ENCODE peak calls at places on chromosome 1, in four cellular contexts. R is heart left ventricle, J is tibial artery, C is left ventricle myocardium inferior. P is an unnamed sample. For H3K9me3, the result is how much of the 10 kb centered on the place peaks cover.

GRCh38 chr1:247357781-247358211 is 26.1 kb upstream of the ZNF496 start:
- DNase-seq in R (peak), J (peak), C (no peak), P (no peak)

GRCh38 chr1:11301593-11301992 is 28.6 kb downstream of the UBIAD1 start:
- DNase-seq in R (no peak), J (no peak), C (no peak), P (no peak)

GRCh38 chr1:216005916-216006315 is 417.3 kb downstream of the USH2A start:
- DNase-seq in R (no peak), J (no peak), C (no peak), P (no peak)

GRCh38 chr1:23533288-23534130 is 2.5 kb upstream of the E2F2 start:
- DNase-seq in R (no peak), J (no peak), C (no peak), P (no peak)

GRCh38 chr1:163561570-163562295 is 240.0 kb downstream of the NUF2 start:
- DNase-seq in R (no peak), J (no peak), C (no peak), P (no peak)

GRCh38 chr1:160256396-160257046 is 5.8 kb downstream of the DCAF8 start:
- DNase-seq in R (no peak), J (no peak), C (no peak), P (no peak)

GRCh38 chr1:209432443-209432825 is 151.1 kb upstream of the CAMK1G start:
- DNase-seq in R (no peak), J (no peak), C (no peak), P (no peak)

GRCh38 chr1:54421101-54421504 is 14.9 kb upstream of the SSBP3 start:
- DNase-seq in R (no peak), J (no peak), C (no peak), P (no peak)

GRCh38 chr1:93680121-93681094 is 1.2 kb downstream of the BCAR3 start:
- DNase-seq in R (peak), J (peak), C (peak), P (peak)

GRCh38 chr1:50308883-50309282 is 114.4 kb downstream of the DMRTA2 start:
- DNase-seq in R (no peak), J (no peak), C (no peak), P (no peak)

GRCh38 chr1:43137445-43138052 is 34.5 kb downstream of the EBNA1BP2 start:
- DNase-seq in R (peak), J (no peak), C (no peak), P (no peak)

GRCh38 chr1:206685256-206685748 is 597 bp downstream of the MAPKAPK2 start:
- DNase-seq in R (no peak), J (no peak), C (no peak), P (no peak)

GRCh38 chr1:18114726-18115410 is 7.3 kb downstream of the IGSF21 start:
- DNase-seq in R (no peak), J (no peak), C (no peak), P (no peak)

GRCh38 chr1:230717251-230717650 is 3.3 kb upstream of the AGT start:
- DNase-seq in R (no peak), J (no peak), C (no peak), P (no peak)

GRCh38 chr1:35334485-35334884 is 66.0 kb downstream of the ZMYM4 start:
- DNase-seq in R (no peak), J (no peak), C (no peak), P (no peak)

GRCh38 chr1:99645199-99645598 is 714 bp upstream of the PALMD start:
- DNase-seq in R (peak), J (peak), C (no peak), P (no peak)

GRCh38 chr1:2404890-2405511 is 7.4 kb downstream of the PEX10 start:
- DNase-seq in R (no peak), J (no peak), C (no peak), P (no peak)

GRCh38 chr1:41381691-41382530 is 20.7 kb downstream of the FOXO6 start:
- DNase-seq in R (no peak), J (peak), C (no peak), P (peak)

GRCh38 chr1:87226341-87226760 is 102.3 kb upstream of the LMO4 start:
- DNase-seq in R (peak), J (peak), C (peak), P (no peak)

GRCh38 chr1:114154963-114155322 is 1.3 kb upstream of the SYT6 start:
- DNase-seq in R (no peak), J (no peak), C (no peak), P (no peak)

GRCh38 chr1:19758227-19758830 is 41.4 kb downstream of the TMCO4 start:
- DNase-seq in R (no peak), J (no peak), C (no peak), P (no peak)

GRCh38 chr1:31714442-31715096 is 10.8 kb upstream of the COL16A1 start:
- DNase-seq in R (peak), J (peak), C (peak), P (no peak)

GRCh38 chr1:51316113-51316763 is 14.1 kb downstream of the TTC39A start:
- DNase-seq in R (no peak), J (no peak), C (no peak), P (no peak)

GRCh38 chr1:106554294-106554693 is 502.2 kb upstream of the PRMT6 start:
- DNase-seq in R (no peak), J (no peak), C (no peak), P (no peak)

GRCh38 chr1:232571523-232571922 is 58.4 kb downstream of the SIPA1L2 start:
- DNase-seq in R (no peak), J (no peak), C (no peak), P (no peak)

GRCh38 chr1:234620272-234620711 is 10.3 kb upstream of the IRF2BP2 start:
- DNase-seq in R (no peak), J (no peak), C (no peak), P (no peak)

GRCh38 chr1:48681476-48682305 is 95.0 kb downstream of the BEND5 start:
- DNase-seq in R (no peak), J (no peak), C (no peak), P (no peak)

GRCh38 chr1:14921057-14921456 is 232.5 kb upstream of the TMEM51 start:
- DNase-seq in R (peak), J (no peak), C (no peak), P (no peak)

GRCh38 chr1:71667224-71667623 is 586.4 kb upstream of the ZRANB2 start:
- DNase-seq in R (no peak), J (no peak), C (no peak), P (no peak)

GRCh38 chr1:211327341-211327921 is 798 bp downstream of the TRAF5 start:
- DNase-seq in R (no peak), J (no peak), C (no peak), P (no peak)

GRCh38 chr1:158007180-158007579 is 13.7 kb downstream of the KIRREL1 start:
- DNase-seq in R (no peak), J (no peak), C (no peak), P (no peak)

GRCh38 chr1:174021611-174022079 is 512 bp downstream of the RC3H1 start:
- DNase-seq in R (peak), J (peak), C (peak), P (peak)

GRCh38 chr1:115229016-115229415 is 109.0 kb downstream of the NGF start:
- DNase-seq in R (no peak), J (no peak), C (no peak), P (no peak)

GRCh38 chr1:93738075-93738622 is 56.5 kb upstream of the BCAR3 start:
- DNase-seq in R (no peak), J (no peak), C (no peak), P (no peak)

GRCh38 chr1:244732846-244733450 is 80.0 kb downstream of the DESI2 start:
- DNase-seq in R (no peak), J (no peak), C (no peak), P (no peak)

GRCh38 chr1:222928212-222928611 is 113.4 kb downstream of the DISP1 start:
- DNase-seq in R (peak), J (peak), C (peak), P (no peak)
- H3K9me3 ChIP-seq in R (under half), J (under half), C (under half), P (under half)

GRCh38 chr1:72954943-72955342 is 672.6 kb upstream of the NEGR1 start:
- DNase-seq in R (no peak), J (no peak), C (no peak), P (no peak)
- H3K9me3 ChIP-seq in R (under half), J (under half), C (under half), P (under half)

DNA sequence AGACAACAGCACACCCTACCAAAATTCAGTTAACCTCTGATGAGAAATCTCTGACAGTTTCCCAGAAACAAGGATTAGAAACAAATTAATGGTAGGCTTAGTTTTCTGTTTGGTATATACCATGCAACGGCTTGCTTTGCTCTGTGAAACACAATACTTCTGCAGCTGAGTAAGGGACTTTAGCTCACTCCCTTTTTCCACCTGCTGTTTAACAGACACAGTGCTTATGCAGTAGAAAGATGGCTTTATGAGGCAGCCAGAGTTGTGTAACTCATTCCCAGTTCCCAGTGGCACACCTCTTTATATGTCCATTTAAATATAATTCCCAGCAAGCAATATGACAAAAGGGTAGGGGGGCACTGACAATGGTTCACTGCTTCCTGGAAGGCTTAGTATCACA is 124.0 kb downstream of the PIGK start:
- DNase-seq in R (no peak), J (no peak), C (no peak), P (no peak)
- H3K9me3 ChIP-seq in R (under half), J (under half), C (under half), P (under half)

DNA sequence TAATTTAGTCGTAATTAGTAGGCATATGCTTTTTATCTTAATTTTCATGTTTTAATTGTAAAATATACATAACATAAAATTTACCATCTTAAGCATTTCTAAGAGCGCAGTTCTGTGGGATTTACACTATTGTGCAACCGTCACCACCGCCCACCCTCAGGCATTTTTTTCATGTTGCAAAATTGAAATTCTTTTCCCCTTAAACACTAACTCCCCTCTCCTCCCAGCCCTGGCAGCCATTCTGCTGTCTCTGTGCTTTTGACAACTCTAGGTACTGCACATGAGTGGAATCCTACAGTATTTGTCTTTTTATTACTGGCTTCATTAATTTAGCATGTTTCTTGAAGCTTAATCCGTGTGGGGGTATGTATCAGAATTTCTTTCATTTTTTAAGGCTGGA is 7.8 kb downstream of the PIK3CD start:
- DNase-seq in R (no peak), J (no peak), C (no peak), P (no peak)
- H3K9me3 ChIP-seq in R (under half), J (under half), C (under half), P (under half)

GRCh38 chr1:184888505-184888904 is 85.8 kb downstream of the NIBAN1 start:
- DNase-seq in R (no peak), J (no peak), C (no peak), P (no peak)
- H3K9me3 ChIP-seq in R (under half), J (under half), C (under half), P (under half)